ENCODE peak calls at places on chromosome 9, in five cellular contexts. One of them, this sample, is unnamed.

GRCh38 chr9:74824654-74825053 is 63.1 kb downstream of the TRPM6 start:
- DNase-seq in IMR-90: no peak
- DNase-seq in brain microvascular endothelial cell: peak
- DNase-seq in mammary epithelial cell: peak
- DNase-seq in fibroblast of the aortic adventitia: peak
- DNase-seq in this sample: no peak

GRCh38 chr9:125908138-125908537 is 161.0 kb downstream of the PBX3 start:
- DNase-seq in IMR-90: no peak
- DNase-seq in brain microvascular endothelial cell: no peak
- DNase-seq in mammary epithelial cell: no peak
- DNase-seq in fibroblast of the aortic adventitia: no peak
- DNase-seq in this sample: no peak

GRCh38 chr9:6413365-6414263 is 615 bp downstream of the UHRF2 start:
- DNase-seq in IMR-90: no peak
- DNase-seq in brain microvascular endothelial cell: no peak
- DNase-seq in mammary epithelial cell: peak
- DNase-seq in fibroblast of the aortic adventitia: no peak
- DNase-seq in this sample: peak

GRCh38 chr9:83432104-83432627 is 106.0 kb downstream of the FRMD3 start:
- DNase-seq in IMR-90: no peak
- DNase-seq in brain microvascular endothelial cell: no peak
- DNase-seq in mammary epithelial cell: no peak
- DNase-seq in fibroblast of the aortic adventitia: peak
- DNase-seq in this sample: no peak

GRCh38 chr9:86766912-86767311 is 180.4 kb downstream of the GAS1 start:
- DNase-seq in IMR-90: peak
- DNase-seq in brain microvascular endothelial cell: peak
- DNase-seq in mammary epithelial cell: peak
- DNase-seq in fibroblast of the aortic adventitia: peak
- DNase-seq in this sample: no peak

GRCh38 chr9:114427644-114428043 is 39.9 kb upstream of the AKNA start:
- DNase-seq in IMR-90: no peak
- DNase-seq in brain microvascular endothelial cell: no peak
- DNase-seq in mammary epithelial cell: no peak
- DNase-seq in fibroblast of the aortic adventitia: no peak
- DNase-seq in this sample: no peak

GRCh38 chr9:8564960-8565359 is 765.4 kb upstream of the DMAC1 start:
- DNase-seq in IMR-90: no peak
- DNase-seq in brain microvascular endothelial cell: no peak
- DNase-seq in mammary epithelial cell: no peak
- DNase-seq in fibroblast of the aortic adventitia: no peak
- DNase-seq in this sample: peak

GRCh38 chr9:125683486-125683885 is 23.5 kb downstream of the MAPKAP1 start:
- DNase-seq in IMR-90: peak
- DNase-seq in brain microvascular endothelial cell: peak
- DNase-seq in mammary epithelial cell: peak
- DNase-seq in fibroblast of the aortic adventitia: peak
- DNase-seq in this sample: no peak

GRCh38 chr9:79134654-79135053 is 437.1 kb upstream of the TLE4 start:
- DNase-seq in IMR-90: peak
- DNase-seq in brain microvascular endothelial cell: peak
- DNase-seq in mammary epithelial cell: peak
- DNase-seq in fibroblast of the aortic adventitia: no peak
- DNase-seq in this sample: no peak

GRCh38 chr9:129484325-129485000 is 136.4 kb downstream of the C9orf50 start:
- DNase-seq in IMR-90: no peak
- DNase-seq in brain microvascular endothelial cell: no peak
- DNase-seq in mammary epithelial cell: no peak
- DNase-seq in fibroblast of the aortic adventitia: no peak
- DNase-seq in this sample: no peak

GRCh38 chr9:35489313-35490154 is at the start of gene RUSC2:
- DNase-seq in IMR-90: peak
- DNase-seq in brain microvascular endothelial cell: peak
- DNase-seq in mammary epithelial cell: peak
- DNase-seq in fibroblast of the aortic adventitia: peak
- DNase-seq in this sample: peak

GRCh38 chr9:101311759-101312420 is 72.9 kb downstream of the BAAT start:
- DNase-seq in IMR-90: peak
- DNase-seq in brain microvascular endothelial cell: peak
- DNase-seq in mammary epithelial cell: peak
- DNase-seq in fibroblast of the aortic adventitia: peak
- DNase-seq in this sample: peak

GRCh38 chr9:136089697-136090045 is 5.4 kb downstream of the NACC2 start:
- DNase-seq in IMR-90: peak
- DNase-seq in brain microvascular endothelial cell: no peak
- DNase-seq in mammary epithelial cell: no peak
- DNase-seq in fibroblast of the aortic adventitia: peak
- DNase-seq in this sample: peak
- TF ChIP-seq CTCF in IMR-90: peak
- TF ChIP-seq CTCF in brain microvascular endothelial cell: peak
- TF ChIP-seq CTCF in mammary epithelial cell: peak
- TF ChIP-seq CTCF in fibroblast of the aortic adventitia: peak
- TF ChIP-seq CTCF in this sample: peak

DNA sequence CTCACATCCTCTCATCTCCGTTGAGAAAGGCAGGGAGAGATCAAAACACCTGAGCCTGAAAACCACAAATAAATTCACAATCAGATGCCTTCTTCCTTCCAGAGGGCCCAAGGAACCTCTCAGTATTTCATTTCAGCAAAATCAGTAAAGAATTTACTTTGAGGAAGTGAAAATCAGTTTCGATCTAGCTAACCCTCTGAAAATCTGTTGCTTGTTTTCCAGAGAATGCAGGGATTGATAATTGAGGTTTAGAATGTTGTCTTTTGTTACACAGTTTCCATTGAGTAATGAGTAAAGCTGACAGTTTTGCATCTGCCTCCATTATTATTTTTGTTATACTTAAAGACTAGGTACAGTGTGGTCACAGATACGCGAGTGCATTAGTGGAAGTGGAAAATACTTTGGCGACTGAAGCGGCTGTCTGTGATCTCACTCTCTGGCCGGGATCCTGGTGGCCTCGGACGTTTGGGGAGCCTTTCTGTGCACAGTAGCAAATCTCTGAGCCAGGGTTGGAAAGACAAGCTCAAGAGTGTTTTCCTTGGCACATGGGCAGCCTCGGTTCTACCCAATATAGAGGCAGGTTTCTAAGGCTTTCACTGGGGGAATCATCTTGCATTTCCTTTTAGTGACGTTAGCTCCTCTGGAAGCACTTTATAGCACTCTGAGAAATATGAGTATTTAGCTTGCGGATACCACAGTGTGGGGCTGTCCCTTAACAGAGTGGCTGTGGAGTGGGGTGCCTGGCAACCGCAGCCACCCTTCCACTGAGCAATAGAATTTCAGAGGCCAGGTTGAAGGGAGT is 32.2 kb upstream of the ANGPTL2 start:
- DNase-seq in IMR-90: peak
- DNase-seq in brain microvascular endothelial cell: peak
- DNase-seq in mammary epithelial cell: no peak
- DNase-seq in fibroblast of the aortic adventitia: peak
- DNase-seq in this sample: no peak
- TF ChIP-seq CTCF in IMR-90: no peak
- TF ChIP-seq CTCF in brain microvascular endothelial cell: no peak
- TF ChIP-seq CTCF in mammary epithelial cell: no peak
- TF ChIP-seq CTCF in fibroblast of the aortic adventitia: no peak
- TF ChIP-seq CTCF in this sample: no peak

GRCh38 chr9:121658166-121658565 is 6.7 kb downstream of the DAB2IP start:
- DNase-seq in IMR-90: no peak
- DNase-seq in brain microvascular endothelial cell: no peak
- DNase-seq in mammary epithelial cell: no peak
- DNase-seq in fibroblast of the aortic adventitia: no peak
- DNase-seq in this sample: no peak
- TF ChIP-seq CTCF in IMR-90: no peak
- TF ChIP-seq CTCF in brain microvascular endothelial cell: no peak
- TF ChIP-seq CTCF in mammary epithelial cell: no peak
- TF ChIP-seq CTCF in fibroblast of the aortic adventitia: peak
- TF ChIP-seq CTCF in this sample: no peak

DNA sequence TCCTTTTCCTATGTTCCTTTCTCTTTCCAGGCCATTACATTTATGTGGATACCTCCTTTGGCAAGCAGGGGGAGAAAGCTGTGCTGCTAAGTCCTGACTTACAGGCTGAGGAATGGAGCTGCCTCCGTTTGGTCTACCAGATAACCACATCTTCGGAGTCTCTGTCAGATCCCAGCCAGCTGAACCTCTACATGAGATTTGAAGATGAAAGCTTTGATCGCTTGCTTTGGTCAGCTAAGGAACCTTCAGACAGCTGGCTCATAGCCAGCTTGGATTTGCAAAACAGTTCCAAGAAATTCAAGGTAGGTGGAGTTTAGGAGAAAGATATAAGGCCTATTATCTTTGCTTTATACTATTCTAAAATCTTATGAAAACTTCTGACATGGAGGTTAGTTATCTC is 64.5 kb downstream of the MAMDC2 start:
- DNase-seq in IMR-90: no peak
- DNase-seq in brain microvascular endothelial cell: no peak
- DNase-seq in mammary epithelial cell: no peak
- DNase-seq in fibroblast of the aortic adventitia: no peak
- DNase-seq in this sample: no peak
- TF ChIP-seq CTCF in IMR-90: no peak
- TF ChIP-seq CTCF in brain microvascular endothelial cell: peak
- TF ChIP-seq CTCF in mammary epithelial cell: no peak
- TF ChIP-seq CTCF in fibroblast of the aortic adventitia: no peak
- TF ChIP-seq CTCF in this sample: no peak

GRCh38 chr9:25353783-25354182 is 324.5 kb downstream of the TUSC1 start:
- DNase-seq in IMR-90: no peak
- DNase-seq in brain microvascular endothelial cell: peak
- DNase-seq in mammary epithelial cell: no peak
- DNase-seq in fibroblast of the aortic adventitia: no peak
- DNase-seq in this sample: no peak

DNA sequence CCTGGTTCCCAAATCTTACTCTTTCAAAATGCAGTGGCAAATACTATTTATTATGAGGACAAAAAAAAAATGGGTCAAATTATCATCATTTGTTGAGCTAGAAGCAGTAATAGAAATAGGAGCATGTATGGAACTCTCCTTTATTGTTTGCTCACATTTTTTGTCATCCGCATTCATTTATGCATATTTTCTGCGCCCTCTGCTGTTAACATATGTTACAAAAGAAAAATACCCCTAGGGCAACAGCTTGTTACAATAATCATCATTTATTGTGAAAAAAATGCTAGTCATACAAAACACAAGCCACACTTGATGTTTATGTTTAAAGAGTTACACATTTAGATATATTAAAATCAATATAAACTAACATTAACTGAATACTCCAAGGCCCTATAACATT is 328.2 kb downstream of the TUSC1 start:
- DNase-seq in IMR-90: no peak
- DNase-seq in brain microvascular endothelial cell: no peak
- DNase-seq in mammary epithelial cell: no peak
- DNase-seq in fibroblast of the aortic adventitia: no peak
- DNase-seq in this sample: no peak
- TF ChIP-seq CTCF in IMR-90: no peak
- TF ChIP-seq CTCF in brain microvascular endothelial cell: no peak
- TF ChIP-seq CTCF in mammary epithelial cell: no peak
- TF ChIP-seq CTCF in fibroblast of the aortic adventitia: no peak
- TF ChIP-seq CTCF in this sample: no peak

GRCh38 chr9:137776306-137776995 is 101.1 kb upstream of the CACNA1B start:
- DNase-seq in IMR-90: no peak
- DNase-seq in brain microvascular endothelial cell: no peak
- DNase-seq in mammary epithelial cell: no peak
- DNase-seq in fibroblast of the aortic adventitia: no peak
- DNase-seq in this sample: no peak

GRCh38 chr9:137771580-137771979 is 106.0 kb upstream of the CACNA1B start:
- DNase-seq in IMR-90: no peak
- DNase-seq in brain microvascular endothelial cell: no peak
- DNase-seq in mammary epithelial cell: no peak
- DNase-seq in fibroblast of the aortic adventitia: no peak
- DNase-seq in this sample: no peak

GRCh38 chr9:137774775-137775386 is 102.7 kb upstream of the CACNA1B start:
- DNase-seq in IMR-90: no peak
- DNase-seq in brain microvascular endothelial cell: no peak
- DNase-seq in mammary epithelial cell: no peak
- DNase-seq in fibroblast of the aortic adventitia: no peak
- DNase-seq in this sample: no peak

GRCh38 chr9:137777761-137778160 is 99.8 kb upstream of the CACNA1B start:
- DNase-seq in IMR-90: no peak
- DNase-seq in brain microvascular endothelial cell: no peak
- DNase-seq in mammary epithelial cell: no peak
- DNase-seq in fibroblast of the aortic adventitia: no peak
- DNase-seq in this sample: no peak

GRCh38 chr9:137772281-137772873 is 105.2 kb upstream of the CACNA1B start:
- DNase-seq in IMR-90: no peak
- DNase-seq in brain microvascular endothelial cell: no peak
- DNase-seq in mammary epithelial cell: no peak
- DNase-seq in fibroblast of the aortic adventitia: no peak
- DNase-seq in this sample: peak
- TF ChIP-seq CTCF in IMR-90: no peak
- TF ChIP-seq CTCF in brain microvascular endothelial cell: peak
- TF ChIP-seq CTCF in mammary epithelial cell: peak
- TF ChIP-seq CTCF in fibroblast of the aortic adventitia: peak
- TF ChIP-seq CTCF in this sample: no peak

This sample was measured in activated CD8-positive, alpha-beta T cell treated with anti-CD3 and anti-CD28 coated beads for 36 hours.